ENCODE peak calls at places on chromosomes 5 and 9, in eight cellular contexts. T, C, X, J, Z, H, K and L are unnamed samples.

GRCh38 chr5:102826629-102827028 is 71.5 kb downstream of the PAM start:
- DNase-seq in X (no peak), T (no peak), J (no peak), C (no peak), H (no peak), K (no peak), Z (no peak), L (no peak)

GRCh38 chr5:17802256-17802655 is 168.0 kb downstream of the TAF11L14 start:
- DNase-seq in H (no peak), C (no peak), Z (no peak), T (no peak), X (no peak), J (no peak), K (peak), L (peak)

GRCh38 chr5:64952961-64953360 is 184.2 kb downstream of the CWC27 start:
- DNase-seq in K (peak), Z (no peak), T (no peak), J (no peak), H (no peak), X (no peak), C (no peak), L (no peak)

GRCh38 chr9:136671646-136672430 is 9.1 kb downstream of the EGFL7 start:
- DNase-seq in K (peak), H (peak), X (no peak), Z (no peak), T (no peak), C (no peak), J (no peak), L (peak)

GRCh38 chr5:110815916-110816605 is 77.3 kb downstream of the SLC25A46 start:
- DNase-seq in J (no peak), H (no peak), X (no peak), Z (no peak), C (no peak), T (no peak), K (no peak), L (no peak)

GRCh38 chr5:38757451-38758245 is 88.2 kb upstream of the OSMR start:
- DNase-seq in K (no peak), H (no peak), J (no peak), C (no peak), Z (no peak), X (no peak), T (no peak), L (no peak)

GRCh38 chr5:61159841-61160240 is 2.4 kb downstream of the SMIM15 start:
- DNase-seq in T (no peak), X (no peak), Z (no peak), H (no peak), K (peak), C (no peak), J (no peak), L (peak)

GRCh38 chr5:157748740-157749461 is 5.4 kb downstream of the LSM11 start:
- DNase-seq in C (no peak), X (no peak), H (peak), T (peak), K (peak), Z (no peak), J (peak), L (peak)

GRCh38 chr5:115414406-115415142 is 118.1 kb upstream of the CCDC112 start:
- DNase-seq in T (no peak), J (no peak), H (peak), Z (no peak), X (no peak), C (no peak), K (no peak), L (peak)

GRCh38 chr9:35664531-35665470 is at the start of gene ARHGEF39:
- DNase-seq in J (peak), C (peak), H (peak), X (peak), T (peak), Z (peak), K (peak), L (peak)

GRCh38 chr5:105953616-105954015 is 1717.1 kb downstream of the EFNA5 start:
- DNase-seq in C (no peak), Z (peak), H (no peak), T (no peak), J (no peak), X (no peak), K (no peak), L (peak)

GRCh38 chr9:128677787-128678186 is 11.2 kb upstream of the SET start:
- DNase-seq in H (no peak), X (no peak), K (no peak), Z (no peak), C (no peak), T (no peak), J (no peak), L (no peak)

GRCh38 chr5:140197023-140197422 is 22.0 kb downstream of the CYSTM1 start:
- DNase-seq in H (no peak), Z (no peak), K (no peak), C (no peak), J (no peak), X (no peak), T (no peak), L (no peak)

GRCh38 chr5:126676195-126676624 is 75.5 kb downstream of the PHAX start:
- DNase-seq in H (peak), C (no peak), Z (peak), J (peak), T (peak), K (peak), X (no peak), L (peak)

GRCh38 chr5:179266291-179267070 is 78.8 kb downstream of the ADAMTS2 start:
- DNase-seq in T (no peak), J (no peak), H (no peak), K (no peak), C (peak), Z (no peak), X (no peak), L (no peak)

GRCh38 chr9:81076131-81076530 is 613.2 kb downstream of the TLE1 start:
- DNase-seq in H (no peak), K (no peak), C (no peak), X (no peak), T (no peak), Z (no peak), J (no peak), L (no peak)

GRCh38 chr5:177396086-177396485 is 4.4 kb downstream of the PFN3 start:
- DNase-seq in Z (no peak), H (no peak), X (no peak), C (no peak), J (no peak), T (no peak), K (no peak), L (no peak)

GRCh38 chr5:142655339-142656267 is 30.3 kb downstream of the FGF1 start:
- DNase-seq in T (peak), K (peak), X (peak), H (peak), Z (peak), C (peak), J (peak), L (peak)

GRCh38 chr5:125210241-125210947 is 464.0 kb upstream of the ZNF608 start:
- DNase-seq in C (no peak), Z (no peak), H (no peak), J (no peak), T (no peak), K (peak), X (no peak), L (no peak)

GRCh38 chr5:57416246-57416996 is 66.2 kb downstream of the ACTBL2 start:
- DNase-seq in C (no peak), X (no peak), J (no peak), T (no peak), K (no peak), Z (no peak), H (peak), L (no peak)

GRCh38 chr5:176392526-176392925 is 4.0 kb downstream of the HIGD2A start:
- DNase-seq in Z (no peak), K (no peak), C (no peak), H (no peak), X (no peak), T (no peak), J (no peak), L (no peak)

GRCh38 chr5:51846015-51846414 is 462.8 kb downstream of the ISL1 start:
- DNase-seq in C (no peak), H (no peak), K (peak), T (no peak), J (no peak), Z (no peak), X (no peak), L (no peak)

GRCh38 chr5:78586251-78586650 is 62.3 kb downstream of the LHFPL2 start:
- DNase-seq in C (no peak), J (no peak), K (peak), X (no peak), H (peak), Z (no peak), T (peak), L (no peak)

GRCh38 chr5:173733831-173734491 is 117.5 kb upstream of the BOD1 start:
- DNase-seq in H (no peak), J (no peak), Z (no peak), X (no peak), C (no peak), T (no peak), K (no peak), L (no peak)

GRCh38 chr5:179413086-179413690 is 67.9 kb upstream of the ADAMTS2 start:
- DNase-seq in H (no peak), Z (no peak), K (no peak), C (no peak), T (no peak), J (no peak), X (no peak), L (no peak)

GRCh38 chr5:157479166-157479565 is 19.2 kb downstream of the NIPAL4 start:
- DNase-seq in J (no peak), X (no peak), T (no peak), H (no peak), Z (no peak), K (no peak), C (no peak), L (no peak)

GRCh38 chr5:157267766-157268480 is 2.0 kb downstream of the CYFIP2 start:
- DNase-seq in T (no peak), C (no peak), J (peak), X (no peak), K (peak), Z (no peak), H (no peak), L (peak)

GRCh38 chr5:140151719-140152609 is 23.0 kb upstream of the CYSTM1 start:
- DNase-seq in K (no peak), H (no peak), X (no peak), Z (no peak), T (no peak), J (no peak), C (no peak), L (peak)

GRCh38 chr5:3657364-3658003 is 61.9 kb downstream of the IRX1 start:
- DNase-seq in T (no peak), K (no peak), H (no peak), Z (no peak), J (no peak), X (no peak), C (no peak), L (no peak)

GRCh38 chr9:89323257-89323841 is 5.0 kb downstream of the SECISBP2 start:
- DNase-seq in J (no peak), T (no peak), K (no peak), X (no peak), H (no peak), C (no peak), Z (no peak), L (peak)

GRCh38 chr9:98171176-98171925 is 21.1 kb downstream of the CORO2A start:
- DNase-seq in C (no peak), Z (no peak), H (no peak), T (no peak), J (no peak), K (no peak), X (no peak), L (peak)

GRCh38 chr9:121814594-121814993 is 163.2 kb downstream of the DAB2IP start:
- DNase-seq in C (no peak), X (no peak), K (no peak), T (no peak), H (no peak), J (no peak), Z (no peak), L (no peak)

GRCh38 chr5:177501874-177502678 is 4.7 kb upstream of the PDLIM7 start:
- DNase-seq in K (no peak), Z (no peak), T (no peak), H (no peak), J (peak), C (no peak), X (no peak), L (no peak)

GRCh38 chr9:9998491-9999287 is 614.1 kb downstream of the PTPRD start:
- DNase-seq in T (no peak), H (no peak), X (no peak), Z (peak), K (peak), J (no peak), C (no peak), L (peak)

GRCh38 chr5:138716456-138716924 is 36.7 kb upstream of the CTNNA1 start:
- DNase-seq in X (no peak), H (peak), K (peak), T (peak), C (no peak), J (no peak), Z (peak), L (peak)